ENCODE peak calls at places on chromosomes 13 and 19, in ten cellular contexts. N is ovary, B is colonic mucosa, J is fibroblast of lung, V is adrenal gland, Y is heart left ventricle, T is endodermal cell, D is IMR-90, O is uterus, C is BE2C. S is an unnamed sample.

GRCh38 chr19:13764821-13765394 is 586 bp downstream of the MRI1 start:
- DNase-seq in Y (no peak), B (no peak), C (peak; percentile 46), D (no peak), T (peak; percentile 67), V (peak; percentile 43), N (no peak), O (no peak), J (no peak), S (no peak)

GRCh38 chr13:97248243-97248642 is 26.1 kb downstream of the MBNL2 start:
- DNase-seq in J (no peak), T (no peak), B (no peak), D (no peak), V (no peak), N (no peak), Y (no peak), O (no peak), C (no peak), S (no peak)

GRCh38 chr13:41548870-41549269 is 91.5 kb downstream of the RGCC start:
- DNase-seq in B (peak; percentile 7), C (no peak), T (no peak), V (no peak), Y (no peak), D (no peak), N (no peak), O (no peak), J (no peak), S (no peak)

GRCh38 chr13:98523455-98524102 is 53.3 kb downstream of the STK24 start:
- DNase-seq in B (no peak), Y (no peak), O (no peak), C (no peak), V (no peak), D (no peak), T (no peak), N (no peak), J (no peak), S (no peak)

GRCh38 chr19:11375143-11375948 is 880 bp downstream of the SWSAP1 start:
- DNase-seq in O (peak; percentile 55), D (no peak), B (peak; percentile 65), V (peak; percentile 70), J (no peak), T (peak; percentile 83), C (peak; percentile 69), N (peak; percentile 76), Y (peak; percentile 73), S (no peak)

GRCh38 chr13:32650705-32651311 is 64.6 kb downstream of the PDS5B start:
- DNase-seq in V (peak; percentile 60), O (no peak), B (peak; percentile 62), D (peak; percentile 75), Y (no peak), T (peak; percentile 78), C (peak; percentile 67), N (no peak), J (peak; percentile 59), S (peak; percentile 68)

GRCh38 chr13:114128624-114129522 is 3.5 kb downstream of the RASA3 start:
- DNase-seq in O (peak; percentile 65), J (peak; percentile 97), N (peak; percentile 60), T (no peak), D (peak; percentile 95), C (no peak), Y (peak; percentile 91), V (peak; percentile 57), B (peak; percentile 67), S (no peak)

GRCh38 chr13:30415430-30416030 is 6.8 kb upstream of the UBE2L5 start:
- DNase-seq in Y (no peak), D (no peak), C (no peak), J (peak; percentile 28), O (no peak), N (no peak), B (no peak), V (no peak), T (no peak), S (no peak)

GRCh38 chr13:48131481-48131992 is 36.6 kb upstream of the MED4 start:
- DNase-seq in N (no peak), D (no peak), T (no peak), J (peak; percentile 11), C (no peak), B (no peak), V (no peak), O (no peak), Y (no peak), S (no peak)

GRCh38 chr13:48123827-48124226 is 28.9 kb upstream of the MED4 start:
- DNase-seq in T (no peak), J (no peak), C (no peak), D (no peak), O (no peak), B (peak; percentile 24), Y (no peak), V (no peak), N (no peak), S (no peak)

GRCh38 chr13:48121733-48122132 is 26.8 kb upstream of the MED4 start:
- DNase-seq in O (no peak), J (peak; percentile 7), D (no peak), T (no peak), Y (no peak), B (no peak), C (no peak), V (no peak), N (no peak), S (no peak)

GRCh38 chr13:48125794-48126228 is 30.9 kb upstream of the MED4 start:
- DNase-seq in B (no peak), N (no peak), C (no peak), T (no peak), Y (no peak), V (peak; percentile 45), D (no peak), J (peak; percentile 61), O (peak; percentile 25), S (no peak)

DNA sequence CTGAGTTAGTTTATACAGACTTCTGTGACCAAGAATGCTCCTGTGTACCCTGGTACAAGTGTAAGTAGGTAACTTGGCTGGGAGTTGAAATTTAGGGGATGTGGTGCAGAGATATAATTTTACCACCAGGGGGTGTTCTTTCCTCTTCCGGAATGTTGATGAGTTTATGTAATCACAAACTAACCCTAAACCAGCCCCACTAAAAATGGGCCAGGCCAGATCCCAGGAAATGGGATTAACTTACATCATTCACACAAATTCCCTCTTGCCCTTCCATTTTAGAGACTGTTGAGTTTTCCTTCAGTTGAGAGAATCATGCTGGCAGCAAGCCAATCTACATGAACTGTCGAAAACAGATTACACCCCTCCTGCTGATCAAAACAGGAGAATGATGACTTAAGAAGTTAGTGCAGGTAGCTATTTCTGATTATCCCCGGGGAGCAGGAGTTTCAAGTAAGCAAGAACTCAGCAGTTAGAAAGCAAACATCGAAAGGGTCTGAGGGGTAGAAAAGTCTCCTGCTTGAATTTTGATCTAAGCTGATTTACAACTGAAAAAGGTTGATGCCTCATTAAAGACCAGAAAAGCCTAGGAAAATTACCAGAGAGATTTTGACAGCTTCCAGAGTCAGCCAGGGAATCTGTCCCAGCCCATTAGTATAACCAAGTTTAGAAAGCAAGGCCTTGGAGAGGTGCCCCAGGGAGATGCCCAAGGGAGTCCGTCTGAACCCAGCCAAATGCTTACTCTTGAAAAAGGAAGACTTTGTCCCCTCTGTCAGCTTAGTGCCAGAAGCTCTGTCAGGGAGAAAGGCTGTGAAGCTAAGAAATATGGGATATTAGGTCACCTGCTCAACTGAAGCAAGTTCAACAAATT is 32.3 kb upstream of the MED4 start:
- DNase-seq in D (peak; percentile 60), O (peak; percentile 63), V (peak; percentile 24), B (peak; percentile 33), Y (peak; percentile 69), C (peak; percentile 64), N (peak; percentile 61), T (peak; percentile 78), J (peak; percentile 55), S (peak; percentile 61)
- H3K4me1 ChIP-seq in D (peaks cover 2% of the 10 kb centered on the region), O (no peaks in the 10 kb centered on the region), V (peaks cover 4% of the 10 kb centered on the region), B (no peaks in the 10 kb centered on the region), Y (peaks cover 21% of the 10 kb centered on the region), C (peaks cover 18% of the 10 kb centered on the region), N (peaks cover 12% of the 10 kb centered on the region), T (peaks cover 4% of the 10 kb centered on the region), J (no peaks in the 10 kb centered on the region), S (peaks cover 6% of the 10 kb centered on the region)

GRCh38 chr19:17716309-17716929 is 2.9 kb upstream of the MAP1S start:
- DNase-seq in J (no peak), C (no peak), V (no peak), B (no peak), T (no peak), Y (no peak), N (no peak), D (no peak), O (no peak), S (no peak)
- TF ChIP-seq CTCF in J (no peak), C (peak; percentile 31), V (peak; percentile 10), B (no peak), T (peak; percentile 58), Y (no peak), N (no peak), D (no peak), O (no peak), S (no peak)

GRCh38 chr19:19420570-19421301 is 15.3 kb downstream of the GATAD2A start:
- DNase-seq in O (no peak), Y (no peak), B (no peak), D (no peak), T (no peak), N (no peak), C (no peak), V (no peak), J (peak; percentile 38), S (no peak)

GRCh38 chr19:19425170-19425875 is 19.8 kb downstream of the GATAD2A start:
- DNase-seq in N (no peak), D (no peak), V (no peak), C (no peak), B (no peak), T (no peak), O (no peak), J (no peak), Y (no peak), S (no peak)

GRCh38 chr19:19421326-19421725 is 15.9 kb downstream of the GATAD2A start:
- DNase-seq in C (no peak), B (no peak), D (no peak), Y (no peak), N (no peak), J (no peak), V (no peak), O (no peak), T (no peak), S (no peak)

GRCh38 chr19:19422156-19422555 is 16.7 kb downstream of the GATAD2A start:
- DNase-seq in B (no peak), D (no peak), Y (no peak), J (no peak), V (no peak), O (no peak), C (no peak), N (no peak), T (no peak), S (no peak)

DNA sequence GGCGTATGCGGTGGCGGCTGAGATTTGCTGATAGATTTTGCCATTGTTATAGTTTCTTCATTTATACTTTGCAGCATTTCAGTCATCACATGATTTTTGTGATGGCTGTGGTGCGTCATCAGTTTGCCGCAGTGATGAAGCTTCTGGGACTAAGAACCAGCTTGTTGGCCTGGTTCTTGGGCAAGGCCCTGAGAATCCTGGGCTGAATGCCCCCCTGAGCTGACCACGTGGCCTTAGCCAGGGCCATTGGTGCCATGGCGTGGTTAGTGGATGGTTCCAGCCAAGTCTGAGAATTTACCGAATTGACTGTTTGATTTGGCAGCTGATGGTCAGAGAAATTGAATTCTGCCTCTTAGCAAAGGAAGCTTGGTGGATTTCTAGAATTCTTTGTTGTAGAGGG is 17.8 kb downstream of the GATAD2A start:
- DNase-seq in D (no peak), N (no peak), T (no peak), Y (no peak), J (peak; percentile 27), C (no peak), V (no peak), O (no peak), B (no peak), S (no peak)
- H3K4me1 ChIP-seq in D (peaks cover 2% of the 10 kb centered on the region), N (peaks cover 1% of the 10 kb centered on the region), T (no peaks in the 10 kb centered on the region), Y (peaks cover 4% of the 10 kb centered on the region), J (no peaks in the 10 kb centered on the region), C (no peaks in the 10 kb centered on the region), V (no peaks in the 10 kb centered on the region), O (no peaks in the 10 kb centered on the region), B (peaks cover 3% of the 10 kb centered on the region), S (no peaks in the 10 kb centered on the region)

GRCh38 chr19:3652422-3652821 is 25.8 kb upstream of the CACTIN start:
- DNase-seq in Y (no peak), B (no peak), D (no peak), V (no peak), C (no peak), N (no peak), O (no peak), J (no peak), T (no peak), S (no peak)

GRCh38 chr19:3655402-3656072 is 28.9 kb upstream of the CACTIN start:
- DNase-seq in D (peak; percentile 95), B (peak; percentile 42), V (peak; percentile 41), J (peak; percentile 96), T (no peak), O (peak; percentile 62), Y (no peak), C (peak; percentile 44), N (peak; percentile 74), S (no peak)

GRCh38 chr19:3653081-3653795 is 26.6 kb upstream of the CACTIN start:
- DNase-seq in Y (no peak), D (no peak), T (no peak), J (no peak), C (no peak), B (no peak), N (no peak), V (no peak), O (no peak), S (no peak)

GRCh38 chr19:3656073-3656746 is 29.6 kb upstream of the CACTIN start:
- DNase-seq in T (no peak), O (no peak), N (no peak), C (no peak), J (peak; percentile 39), B (no peak), Y (no peak), D (peak; percentile 13), V (no peak), S (no peak)

GRCh38 chr19:3653865-3654513 is 27.4 kb upstream of the CACTIN start:
- DNase-seq in Y (no peak), J (no peak), O (no peak), N (no peak), V (no peak), B (no peak), D (no peak), C (peak; percentile 46), T (peak; percentile 74), S (peak; percentile 18)
- TF ChIP-seq CTCF in Y (no peak), J (no peak), O (no peak), N (no peak), V (no peak), B (no peak), D (peak; percentile 15), C (peak; percentile 23), T (peak; percentile 56), S (no peak)

S was measured in Caco-2.